ENCODE peak calls at places on chromosome 14, in ten cellular contexts. M is K562, X is endothelial cell of umbilical vein, W is breast epithelium, S is transverse colon, P is sigmoid colon, N is HCT116, Y is stomach, B is suprapubic skin, F is GM12878. V is an unnamed sample.

GRCh38 chr14:105635560-105635959 is 109.2 kb downstream of the TMEM121 start:
- DNase-seq in M (no peak), X (no peak), W (no peak), S (no peak), P (no peak), N (no peak), Y (no peak), B (no peak), F (no peak), V (peak)

GRCh38 chr14:77186911-77187648 is 5.5 kb downstream of the TMEM63C start:
- DNase-seq in M (no peak), X (no peak), W (no peak), S (peak), P (peak), N (peak), Y (peak), B (no peak), F (no peak), V (no peak)

GRCh38 chr14:88321692-88322504 is 1.2 kb downstream of the KCNK10 start:
- DNase-seq in M (no peak), X (no peak), W (no peak), S (no peak), P (no peak), N (no peak), Y (no peak), B (no peak), F (no peak), V (no peak)

GRCh38 chr14:96108911-96109310 is 69.7 kb downstream of the C14orf132 start:
- DNase-seq in M (no peak), X (no peak), W (no peak), S (no peak), P (no peak), N (no peak), Y (no peak), B (peak), F (no peak), V (no peak)

GRCh38 chr14:79947440-79947839 is 263.9 kb downstream of the DIO2 start:
- DNase-seq in M (no peak), X (no peak), W (no peak), S (no peak), P (no peak), N (no peak), Y (no peak), B (no peak), F (no peak), V (no peak)

GRCh38 chr14:75277796-75278421 is 719 bp upstream of the FOS start:
- DNase-seq in M (no peak), X (peak), W (no peak), S (no peak), P (no peak), N (no peak), Y (no peak), B (no peak), F (no peak), V (no peak)

GRCh38 chr14:102694530-102695171 is 82.6 kb upstream of the TRAF3 start:
- DNase-seq in M (peak), X (peak), W (no peak), S (peak), P (peak), N (peak), Y (peak), B (no peak), F (peak), V (no peak)

GRCh38 chr14:63454863-63455622 is 88.1 kb downstream of the PPP2R5E start:
- DNase-seq in M (no peak), X (no peak), W (no peak), S (no peak), P (no peak), N (no peak), Y (peak), B (no peak), F (no peak), V (no peak)

GRCh38 chr14:88933203-88933602 is 108.8 kb downstream of the TTC8 start:
- DNase-seq in M (no peak), X (no peak), W (no peak), S (no peak), P (no peak), N (no peak), Y (no peak), B (no peak), F (no peak), V (no peak)

GRCh38 chr14:70821581-70821915 is 12.2 kb upstream of the MAP3K9 start:
- DNase-seq in M (no peak), X (no peak), W (no peak), S (no peak), P (no peak), N (no peak), Y (peak), B (no peak), F (no peak), V (no peak)

GRCh38 chr14:70827366-70828151 is 18.2 kb upstream of the MAP3K9 start:
- DNase-seq in M (no peak), X (no peak), W (no peak), S (peak), P (no peak), N (no peak), Y (no peak), B (no peak), F (no peak), V (no peak)

GRCh38 chr14:70821916-70822705 is 12.8 kb upstream of the MAP3K9 start:
- DNase-seq in M (peak), X (peak), W (no peak), S (peak), P (peak), N (no peak), Y (peak), B (no peak), F (no peak), V (peak)

GRCh38 chr14:70823281-70823680 is 14.0 kb upstream of the MAP3K9 start:
- DNase-seq in M (no peak), X (no peak), W (no peak), S (no peak), P (no peak), N (no peak), Y (no peak), B (no peak), F (no peak), V (no peak)

DNA sequence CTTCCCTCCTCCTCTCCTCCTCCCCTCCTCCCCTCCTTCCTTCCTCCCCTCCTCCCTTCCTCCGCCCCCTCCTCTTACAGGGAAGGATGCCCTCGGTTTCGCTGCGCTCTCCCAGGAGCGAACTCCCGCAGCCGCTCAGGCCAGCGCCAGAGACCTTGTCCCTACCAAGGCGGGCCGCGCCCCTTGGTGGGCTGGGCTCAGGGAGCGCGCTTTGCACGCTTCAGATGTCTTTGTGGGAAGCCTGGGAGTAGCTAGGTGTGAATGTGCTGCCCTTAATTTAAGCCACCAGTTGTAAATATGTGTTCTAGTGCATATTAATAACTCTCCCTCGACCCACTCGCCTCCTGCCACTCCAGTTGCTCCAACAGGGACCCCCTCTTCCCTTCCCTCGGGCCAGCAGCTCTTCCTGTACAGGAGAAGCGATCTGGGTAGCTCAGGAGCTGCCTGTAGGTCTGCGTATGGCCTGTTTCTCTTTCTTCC is 13.4 kb upstream of the MAP3K9 start:
- DNase-seq in M (no peak), X (no peak), W (no peak), S (peak), P (no peak), N (no peak), Y (peak), B (no peak), F (no peak), V (peak)
- H3K4me3 ChIP-seq in M (no peak), X (no peak), W (peak), S (peak), P (peak), N (peak), Y (peak), B (peak), F (peak), V (no peak)

DNA sequence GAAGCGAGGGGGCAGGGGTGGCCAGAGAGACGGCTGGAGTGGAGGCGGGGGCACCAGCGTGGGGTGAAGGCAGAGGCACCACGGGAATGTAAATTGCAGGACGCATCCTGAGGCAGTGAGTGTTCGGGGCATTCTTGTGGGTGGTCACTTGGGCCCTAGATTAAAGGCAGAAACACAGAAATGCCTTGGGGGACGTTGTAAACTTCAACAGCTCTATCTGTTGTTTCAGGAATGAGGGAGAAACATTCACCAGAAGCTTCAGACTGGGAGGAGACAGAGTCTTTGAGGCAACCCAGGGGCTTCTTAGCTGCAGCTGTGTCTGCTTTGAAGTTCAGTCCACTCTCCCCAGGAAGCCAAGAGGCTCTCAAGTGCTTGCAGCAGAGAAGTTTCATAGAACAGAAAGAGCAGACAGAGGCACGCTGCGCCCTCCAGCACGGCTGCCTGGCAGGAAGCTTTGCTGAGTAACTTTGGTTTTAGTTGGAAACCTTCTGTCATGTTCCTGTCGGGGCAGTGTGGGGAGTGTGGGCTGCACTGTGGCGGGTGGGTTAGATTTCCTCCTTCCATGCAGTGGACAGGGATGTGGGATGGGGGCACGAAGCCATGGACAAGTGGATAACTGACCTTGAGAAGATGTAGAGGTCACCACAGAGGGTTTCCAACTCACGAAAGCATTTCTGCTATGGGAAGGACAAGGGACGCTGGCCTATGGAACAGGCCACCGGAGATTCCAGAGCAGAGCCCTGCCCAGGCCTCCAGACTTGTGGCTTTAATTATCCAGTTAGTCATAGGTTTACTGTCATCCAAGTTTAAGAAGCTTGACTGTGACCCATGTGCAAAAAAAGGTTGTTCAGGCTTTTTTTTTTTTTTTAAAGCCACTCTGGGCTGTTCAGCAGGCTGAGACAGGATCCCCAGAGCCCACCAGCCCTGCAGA is 107.6 kb downstream of the ARF6 start:
- DNase-seq in M (no peak), X (peak), W (peak), S (peak), P (peak), N (peak), Y (peak), B (peak), F (no peak), V (peak)
- TF ChIP-seq POLR2AphosphoS5 in M (no peak), X (no peak), W (peak), S (peak), P (peak), N (peak), Y (no peak), B (peak), F (peak), V (peak)

GRCh38 chr14:31205681-31206535 is 1.7 kb downstream of the HECTD1 start:
- DNase-seq in M (peak), X (peak), W (no peak), S (no peak), P (no peak), N (no peak), Y (no peak), B (no peak), F (no peak), V (no peak)
- TF ChIP-seq POLR2A in M (no peak), X (no peak), W (no peak), S (no peak), P (no peak), N (no peak), Y (no peak), B (no peak), F (no peak), V (no peak)

GRCh38 chr14:24258548-24259265 is 4.3 kb downstream of the TGM1 start:
- DNase-seq in M (no peak), X (no peak), W (no peak), S (no peak), P (no peak), N (no peak), Y (no peak), B (no peak), F (no peak), V (peak)

GRCh38 chr14:24259282-24260025 is 3.5 kb downstream of the TGM1 start:
- DNase-seq in M (no peak), X (no peak), W (no peak), S (no peak), P (no peak), N (no peak), Y (no peak), B (no peak), F (no peak), V (peak)

GRCh38 chr14:24260780-24261157 is 2.2 kb downstream of the TGM1 start:
- DNase-seq in M (no peak), X (no peak), W (no peak), S (no peak), P (no peak), N (no peak), Y (no peak), B (no peak), F (no peak), V (peak)

GRCh38 chr14:24261256-24261968 is 1.6 kb downstream of the TGM1 start:
- DNase-seq in M (no peak), X (no peak), W (no peak), S (no peak), P (no peak), N (no peak), Y (no peak), B (no peak), F (no peak), V (peak)

GRCh38 chr14:24260026-24260779 is 2.8 kb downstream of the TGM1 start:
- DNase-seq in M (no peak), X (no peak), W (no peak), S (no peak), P (no peak), N (no peak), Y (no peak), B (no peak), F (no peak), V (peak)
- H3K4me3 ChIP-seq in M (no peak), X (no peak), W (no peak), S (no peak), P (no peak), N (no peak), Y (no peak), B (no peak), F (no peak), V (no peak)

DNA sequence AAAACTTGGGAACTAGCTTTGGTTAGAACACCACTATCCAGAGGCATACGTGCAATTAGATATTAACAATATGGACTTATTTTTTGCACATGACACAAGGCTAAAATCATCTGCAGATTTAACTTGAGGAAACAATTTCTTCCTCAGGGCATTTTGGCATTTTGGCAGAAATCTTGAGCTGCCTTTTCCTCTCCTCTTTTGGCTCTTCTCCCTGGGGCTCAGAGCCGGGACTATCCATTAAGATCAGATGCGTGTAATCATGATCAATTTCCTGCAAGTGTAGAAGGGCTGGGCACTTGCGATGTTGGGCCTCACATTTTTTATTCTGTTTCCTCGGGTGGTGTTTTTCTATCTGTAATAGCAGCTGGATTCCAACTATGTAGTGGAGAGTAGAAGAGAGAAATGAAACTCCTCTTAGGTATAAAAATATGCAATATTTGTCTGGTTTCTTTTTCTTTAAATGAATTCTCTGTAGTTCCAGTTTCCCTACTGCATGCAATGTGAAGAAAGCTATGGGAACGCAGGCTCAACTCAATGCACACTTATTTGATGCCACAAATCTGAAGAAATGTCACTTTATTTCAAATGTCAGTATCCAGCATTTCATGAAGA is 1010.8 kb downstream of the FLRT2 start:
- DNase-seq in M (no peak), X (no peak), W (no peak), S (no peak), P (no peak), N (no peak), Y (no peak), B (no peak), F (no peak), V (no peak)
- TF ChIP-seq POLR2AphosphoS5 in M (no peak), X (no peak), W (no peak), S (no peak), P (no peak), N (no peak), Y (no peak), B (no peak), F (no peak), V (no peak)

GRCh38 chr14:106848330-106849121 is 1322.1 kb downstream of the TMEM121 start:
- DNase-seq in M (no peak), X (no peak), W (no peak), S (peak), P (no peak), N (no peak), Y (no peak), B (no peak), F (no peak), V (no peak)
- TF ChIP-seq POLR2A in M (no peak), X (no peak), W (no peak), S (no peak), P (no peak), N (no peak), Y (no peak), B (no peak), F (no peak), V (no peak)

GRCh38 chr14:64763801-64764511 is 59.7 kb downstream of the PLEKHG3 start:
- DNase-seq in M (no peak), X (peak), W (no peak), S (peak), P (no peak), N (no peak), Y (no peak), B (no peak), F (no peak), V (peak)
- H3K4me3 ChIP-seq in M (no peak), X (no peak), W (no peak), S (no peak), P (no peak), N (no peak), Y (no peak), B (peak), F (no peak), V (no peak)

GRCh38 chr14:68871392-68871791 is 78.5 kb upstream of the ZFP36L1 start:
- DNase-seq in M (no peak), X (no peak), W (no peak), S (no peak), P (no peak), N (no peak), Y (no peak), B (no peak), F (no peak), V (no peak)
- TF ChIP-seq POLR2AphosphoS5 in M (no peak), X (no peak), W (no peak), S (no peak), P (no peak), N (no peak), Y (no peak), B (no peak), F (no peak), V (no peak)

GRCh38 chr14:74134484-74134883 is 49.7 kb downstream of the LIN52 start:
- DNase-seq in M (no peak), X (no peak), W (no peak), S (no peak), P (no peak), N (no peak), Y (no peak), B (no peak), F (no peak), V (no peak)

GRCh38 chr14:74135386-74135785 is 50.6 kb downstream of the LIN52 start:
- DNase-seq in M (no peak), X (no peak), W (no peak), S (no peak), P (no peak), N (no peak), Y (no peak), B (no peak), F (no peak), V (no peak)

DNA sequence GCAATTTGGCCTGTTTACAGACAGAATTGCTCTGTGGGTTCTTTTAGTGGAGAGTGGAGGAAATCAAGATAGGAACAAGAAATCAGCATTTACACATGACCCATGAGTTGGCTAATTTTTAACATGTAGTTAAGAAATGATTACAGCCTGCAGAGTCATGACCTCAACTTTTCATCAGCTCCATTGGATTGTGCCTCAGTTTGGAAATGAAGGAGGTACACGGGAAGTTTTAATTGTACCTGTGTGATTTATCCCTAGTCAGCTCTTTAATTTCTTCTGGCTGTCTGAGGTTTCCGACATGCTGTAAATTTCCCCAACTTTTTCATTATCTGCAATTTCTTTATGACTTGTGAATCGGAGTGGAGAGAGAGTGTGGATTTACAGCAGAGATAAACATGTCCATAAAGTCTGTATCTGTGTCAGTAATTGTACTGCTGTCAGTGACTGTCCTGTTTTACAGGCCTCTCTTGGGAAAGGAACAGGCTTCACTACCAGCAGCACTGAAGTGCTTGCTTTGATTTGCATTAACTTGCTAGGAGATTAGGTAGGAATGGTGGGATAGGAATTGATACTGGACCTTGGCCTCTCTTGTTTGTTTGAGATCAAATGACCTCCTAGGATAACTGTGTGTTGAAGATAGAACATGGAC is 49.2 kb downstream of the LIN52 start:
- DNase-seq in M (no peak), X (no peak), W (no peak), S (no peak), P (no peak), N (no peak), Y (no peak), B (no peak), F (no peak), V (no peak)
- TF ChIP-seq POLR2A in M (no peak), X (no peak), W (no peak), S (no peak), P (no peak), N (no peak), Y (no peak), B (no peak), F (no peak), V (no peak)